ENCODE peak calls at places on chromosome 7, in eight cellular contexts. One of them, this sample, is unnamed.
A peak's percentile ranks its signal among the peaks of the same experiment; 100 is the strongest.

GRCh38 chr7:28686418-28686800 is 271.7 kb downstream of the TRIL start:
- DNase-seq in K562: no peak
- DNase-seq in sigmoid colon: no peak
- DNase-seq in A549: no peak
- DNase-seq in HepG2: no peak
- DNase-seq in esophagus squamous epithelium: no peak
- DNase-seq in spleen: no peak
- DNase-seq in right lobe of liver: no peak
- DNase-seq in this sample: no peak

GRCh38 chr7:27651702-27652101 is 11.0 kb downstream of the HIBADH start:
- DNase-seq in HepG2: no peak
- DNase-seq in K562: no peak
- DNase-seq in right lobe of liver: no peak
- DNase-seq in sigmoid colon: no peak
- DNase-seq in spleen: no peak
- DNase-seq in esophagus squamous epithelium: no peak
- DNase-seq in A549: no peak
- DNase-seq in this sample: no peak

GRCh38 chr7:74479961-74480829 is 26.5 kb downstream of the GTF2IRD1 start:
- DNase-seq in right lobe of liver: peak; percentile 81
- DNase-seq in sigmoid colon: peak; percentile 96
- DNase-seq in K562: no peak
- DNase-seq in HepG2: peak; percentile 62
- DNase-seq in A549: no peak
- DNase-seq in esophagus squamous epithelium: no peak
- DNase-seq in spleen: peak; percentile 86
- DNase-seq in this sample: peak; percentile 95

GRCh38 chr7:158935062-158935461 is 78.7 kb downstream of the DYNC2I1 start:
- DNase-seq in spleen: no peak
- DNase-seq in HepG2: no peak
- DNase-seq in esophagus squamous epithelium: no peak
- DNase-seq in sigmoid colon: no peak
- DNase-seq in right lobe of liver: no peak
- DNase-seq in K562: no peak
- DNase-seq in A549: no peak
- DNase-seq in this sample: no peak

GRCh38 chr7:108836246-108836645 is 266.6 kb downstream of the DNAJB9 start:
- DNase-seq in A549: no peak
- DNase-seq in HepG2: no peak
- DNase-seq in esophagus squamous epithelium: no peak
- DNase-seq in right lobe of liver: no peak
- DNase-seq in sigmoid colon: no peak
- DNase-seq in K562: no peak
- DNase-seq in spleen: no peak
- DNase-seq in this sample: no peak

GRCh38 chr7:106216517-106217088 is 68.2 kb downstream of the NAMPT start:
- DNase-seq in right lobe of liver: no peak
- DNase-seq in esophagus squamous epithelium: no peak
- DNase-seq in A549: peak; percentile 75
- DNase-seq in sigmoid colon: peak; percentile 78
- DNase-seq in spleen: no peak
- DNase-seq in K562: peak; percentile 90
- DNase-seq in HepG2: no peak
- DNase-seq in this sample: no peak

GRCh38 chr7:100604976-100605911 is 3.1 kb downstream of the PCOLCE start:
- DNase-seq in esophagus squamous epithelium: no peak
- DNase-seq in right lobe of liver: peak; percentile 84
- DNase-seq in sigmoid colon: peak; percentile 80
- DNase-seq in HepG2: no peak
- DNase-seq in spleen: peak; percentile 86
- DNase-seq in K562: peak; percentile 76
- DNase-seq in A549: peak; percentile 74
- DNase-seq in this sample: no peak

GRCh38 chr7:28128608-28129007 is 52.0 kb downstream of the JAZF1 start:
- DNase-seq in esophagus squamous epithelium: no peak
- DNase-seq in HepG2: no peak
- DNase-seq in A549: no peak
- DNase-seq in sigmoid colon: no peak
- DNase-seq in spleen: no peak
- DNase-seq in right lobe of liver: no peak
- DNase-seq in K562: no peak
- DNase-seq in this sample: no peak

GRCh38 chr7:111210043-111210442 is 119.1 kb downstream of the LRRN3 start:
- DNase-seq in spleen: no peak
- DNase-seq in A549: no peak
- DNase-seq in right lobe of liver: no peak
- DNase-seq in esophagus squamous epithelium: no peak
- DNase-seq in sigmoid colon: no peak
- DNase-seq in K562: no peak
- DNase-seq in HepG2: no peak
- DNase-seq in this sample: no peak

GRCh38 chr7:25632616-25633015 is 404.3 kb upstream of the NPVF start:
- DNase-seq in sigmoid colon: no peak
- DNase-seq in K562: no peak
- DNase-seq in A549: no peak
- DNase-seq in HepG2: no peak
- DNase-seq in esophagus squamous epithelium: no peak
- DNase-seq in right lobe of liver: no peak
- DNase-seq in spleen: no peak
- DNase-seq in this sample: no peak

GRCh38 chr7:98387544-98388226 is 13.2 kb downstream of the BAIAP2L1 start:
- DNase-seq in HepG2: no peak
- DNase-seq in esophagus squamous epithelium: no peak
- DNase-seq in K562: no peak
- DNase-seq in sigmoid colon: no peak
- DNase-seq in A549: no peak
- DNase-seq in right lobe of liver: no peak
- DNase-seq in spleen: peak; percentile 8
- DNase-seq in this sample: no peak

GRCh38 chr7:94188350-94188749 is 184.2 kb upstream of the BET1 start:
- DNase-seq in HepG2: no peak
- DNase-seq in spleen: no peak
- DNase-seq in A549: no peak
- DNase-seq in sigmoid colon: no peak
- DNase-seq in right lobe of liver: no peak
- DNase-seq in esophagus squamous epithelium: no peak
- DNase-seq in K562: no peak
- DNase-seq in this sample: no peak

GRCh38 chr7:1368682-1369571 is 90.3 kb downstream of the MICALL2 start:
- DNase-seq in right lobe of liver: no peak
- DNase-seq in spleen: no peak
- DNase-seq in esophagus squamous epithelium: no peak
- DNase-seq in K562: peak; percentile 100
- DNase-seq in A549: peak; percentile 83
- DNase-seq in HepG2: peak; percentile 10
- DNase-seq in sigmoid colon: no peak
- DNase-seq in this sample: no peak

GRCh38 chr7:86884152-86884551 is 175.3 kb downstream of the ELAPOR2 start:
- DNase-seq in HepG2: peak; percentile 3
- DNase-seq in spleen: no peak
- DNase-seq in sigmoid colon: no peak
- DNase-seq in esophagus squamous epithelium: no peak
- DNase-seq in K562: no peak
- DNase-seq in A549: no peak
- DNase-seq in right lobe of liver: no peak
- DNase-seq in this sample: no peak

GRCh38 chr7:19899517-19899916 is 126.1 kb upstream of the TMEM196 start:
- DNase-seq in A549: peak; percentile 18
- DNase-seq in HepG2: no peak
- DNase-seq in right lobe of liver: no peak
- DNase-seq in spleen: no peak
- DNase-seq in esophagus squamous epithelium: no peak
- DNase-seq in sigmoid colon: no peak
- DNase-seq in K562: no peak
- DNase-seq in this sample: no peak

GRCh38 chr7:117202511-117202910 is 120.3 kb downstream of the WNT2 start:
- DNase-seq in sigmoid colon: no peak
- DNase-seq in HepG2: no peak
- DNase-seq in spleen: no peak
- DNase-seq in esophagus squamous epithelium: no peak
- DNase-seq in A549: no peak
- DNase-seq in K562: no peak
- DNase-seq in right lobe of liver: no peak
- DNase-seq in this sample: no peak

GRCh38 chr7:45631569-45631968 is 57.4 kb downstream of the ADCY1 start:
- DNase-seq in sigmoid colon: no peak
- DNase-seq in A549: no peak
- DNase-seq in esophagus squamous epithelium: no peak
- DNase-seq in K562: no peak
- DNase-seq in spleen: no peak
- DNase-seq in right lobe of liver: no peak
- DNase-seq in HepG2: no peak
- DNase-seq in this sample: no peak

GRCh38 chr7:74482629-74483401 is 29.1 kb downstream of the GTF2IRD1 start:
- DNase-seq in K562: no peak
- DNase-seq in esophagus squamous epithelium: no peak
- DNase-seq in right lobe of liver: peak; percentile 55
- DNase-seq in sigmoid colon: no peak
- DNase-seq in spleen: no peak
- DNase-seq in A549: peak; percentile 83
- DNase-seq in HepG2: peak; percentile 62
- DNase-seq in this sample: no peak

GRCh38 chr7:112573302-112574039 is 92.7 kb downstream of the LSMEM1 start:
- DNase-seq in K562: peak; percentile 94
- DNase-seq in A549: no peak
- DNase-seq in spleen: no peak
- DNase-seq in esophagus squamous epithelium: no peak
- DNase-seq in sigmoid colon: no peak
- DNase-seq in HepG2: no peak
- DNase-seq in right lobe of liver: no peak
- DNase-seq in this sample: no peak

GRCh38 chr7:112422842-112423496 is 27.3 kb upstream of the IFRD1 start:
- DNase-seq in A549: peak; percentile 59
- DNase-seq in HepG2: peak; percentile 89
- DNase-seq in sigmoid colon: peak; percentile 78
- DNase-seq in K562: peak; percentile 90
- DNase-seq in spleen: peak; percentile 86
- DNase-seq in right lobe of liver: peak; percentile 55
- DNase-seq in esophagus squamous epithelium: no peak
- DNase-seq in this sample: peak; percentile 95

GRCh38 chr7:9280088-9280487 is 846.7 kb downstream of the NXPH1 start:
- DNase-seq in esophagus squamous epithelium: no peak
- DNase-seq in spleen: no peak
- DNase-seq in A549: no peak
- DNase-seq in K562: no peak
- DNase-seq in right lobe of liver: no peak
- DNase-seq in HepG2: no peak
- DNase-seq in sigmoid colon: no peak
- DNase-seq in this sample: no peak

GRCh38 chr7:139341058-139341775 is at the start of gene FMC1:
- DNase-seq in spleen: peak; percentile 96
- DNase-seq in sigmoid colon: peak; percentile 98
- DNase-seq in K562: peak; percentile 96
- DNase-seq in HepG2: peak; percentile 91
- DNase-seq in right lobe of liver: peak; percentile 97
- DNase-seq in esophagus squamous epithelium: peak; percentile 62
- DNase-seq in A549: peak; percentile 62
- DNase-seq in this sample: peak; percentile 98
- TF ChIP-seq POLR2A in spleen: no peak
- TF ChIP-seq POLR2A in sigmoid colon: peak; percentile 66
- TF ChIP-seq POLR2A in K562: peak; percentile 99
- TF ChIP-seq POLR2A in HepG2: peak; percentile 70
- TF ChIP-seq POLR2A in right lobe of liver: peak; percentile 87
- TF ChIP-seq POLR2A in esophagus squamous epithelium: no peak
- TF ChIP-seq POLR2A in A549: peak; percentile 61
- TF ChIP-seq POLR2A in this sample: no peak

GRCh38 chr7:144009361-144009760 is 9.2 kb downstream of the OR6B1 start:
- DNase-seq in HepG2: no peak
- DNase-seq in A549: no peak
- DNase-seq in esophagus squamous epithelium: no peak
- DNase-seq in K562: no peak
- DNase-seq in spleen: no peak
- DNase-seq in right lobe of liver: no peak
- DNase-seq in sigmoid colon: no peak
- DNase-seq in this sample: no peak
- H3K4me3 ChIP-seq in HepG2: no peak overlapping the region
- H3K4me3 ChIP-seq in A549: no peak overlapping the region
- H3K4me3 ChIP-seq in esophagus squamous epithelium: no peak overlapping the region
- H3K4me3 ChIP-seq in K562: no peak overlapping the region
- H3K4me3 ChIP-seq in spleen: no peak overlapping the region
- H3K4me3 ChIP-seq in right lobe of liver: no peak overlapping the region
- H3K4me3 ChIP-seq in sigmoid colon: no peak overlapping the region
- H3K4me3 ChIP-seq in this sample: no peak overlapping the region

DNA sequence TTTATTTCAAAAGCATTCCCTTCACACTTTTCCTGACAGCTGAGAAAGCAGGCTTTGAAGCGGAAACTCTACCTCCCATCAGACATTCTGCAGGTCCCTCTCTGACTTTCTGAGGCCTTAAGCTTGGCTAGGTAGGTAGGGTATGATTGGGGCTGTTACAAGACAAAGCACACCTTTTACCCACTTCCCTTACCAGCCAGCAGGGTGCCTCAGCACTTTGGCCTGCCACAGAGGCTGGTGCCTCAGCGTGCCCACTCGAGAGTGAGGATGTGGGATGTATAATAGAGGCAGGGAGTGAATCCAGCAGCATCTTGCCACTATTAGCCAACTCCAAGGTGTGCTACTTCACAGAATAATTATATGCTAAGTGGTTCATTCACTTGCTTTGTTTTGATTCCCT is 70.3 kb upstream of the PDE1C start:
- DNase-seq in esophagus squamous epithelium: no peak
- DNase-seq in HepG2: no peak
- DNase-seq in right lobe of liver: no peak
- DNase-seq in sigmoid colon: no peak
- DNase-seq in spleen: no peak
- DNase-seq in A549: no peak
- DNase-seq in K562: no peak
- DNase-seq in this sample: no peak
- TF ChIP-seq CTCF in esophagus squamous epithelium: no peak
- TF ChIP-seq CTCF in HepG2: no peak
- TF ChIP-seq CTCF in right lobe of liver: no peak
- TF ChIP-seq CTCF in sigmoid colon: no peak
- TF ChIP-seq CTCF in spleen: no peak
- TF ChIP-seq CTCF in A549: no peak
- TF ChIP-seq CTCF in K562: no peak
- TF ChIP-seq CTCF in this sample: no peak

GRCh38 chr7:12397671-12398070 is 6.0 kb downstream of the VWDE start:
- DNase-seq in K562: no peak
- DNase-seq in A549: no peak
- DNase-seq in right lobe of liver: no peak
- DNase-seq in spleen: no peak
- DNase-seq in esophagus squamous epithelium: no peak
- DNase-seq in sigmoid colon: no peak
- DNase-seq in HepG2: no peak
- DNase-seq in this sample: no peak

GRCh38 chr7:12398186-12398585 is 5.5 kb downstream of the VWDE start:
- DNase-seq in sigmoid colon: no peak
- DNase-seq in esophagus squamous epithelium: no peak
- DNase-seq in HepG2: no peak
- DNase-seq in K562: no peak
- DNase-seq in A549: no peak
- DNase-seq in spleen: no peak
- DNase-seq in right lobe of liver: no peak
- DNase-seq in this sample: no peak

GRCh38 chr7:12403287-12404181 is at the start of gene VWDE:
- DNase-seq in HepG2: no peak
- DNase-seq in A549: peak; percentile 61
- DNase-seq in sigmoid colon: no peak
- DNase-seq in esophagus squamous epithelium: no peak
- DNase-seq in right lobe of liver: no peak
- DNase-seq in spleen: peak; percentile 78
- DNase-seq in K562: peak; percentile 89
- DNase-seq in this sample: peak; percentile 86

GRCh38 chr7:12402365-12402725 is 1.3 kb downstream of the VWDE start:
- DNase-seq in right lobe of liver: no peak
- DNase-seq in spleen: no peak
- DNase-seq in K562: no peak
- DNase-seq in A549: no peak
- DNase-seq in HepG2: no peak
- DNase-seq in sigmoid colon: no peak
- DNase-seq in esophagus squamous epithelium: no peak
- DNase-seq in this sample: no peak

GRCh38 chr7:12401538-12402364 is 1.9 kb downstream of the VWDE start:
- DNase-seq in sigmoid colon: no peak
- DNase-seq in esophagus squamous epithelium: no peak
- DNase-seq in right lobe of liver: no peak
- DNase-seq in A549: no peak
- DNase-seq in K562: peak; percentile 18
- DNase-seq in spleen: no peak
- DNase-seq in HepG2: no peak
- DNase-seq in this sample: no peak
- TF ChIP-seq POLR2A in sigmoid colon: no peak
- TF ChIP-seq POLR2A in esophagus squamous epithelium: no peak
- TF ChIP-seq POLR2A in right lobe of liver: no peak
- TF ChIP-seq POLR2A in A549: no peak
- TF ChIP-seq POLR2A in K562: no peak
- TF ChIP-seq POLR2A in spleen: no peak
- TF ChIP-seq POLR2A in HepG2: no peak
- TF ChIP-seq POLR2A in this sample: no peak